ENCODE peak calls at places on chromosome 19, in four cellular contexts. B is endothelial cell, O is NCI-H510A treated with DMSO at 0.1 percent for 48 hours, I is RWPE2. C is an unnamed sample.

GRCh38 chr19:1523412-1524205 is at the start of gene PLK5:
- DNase-seq in I (no peak), O (no peak), B (no peak), C (no peak)

GRCh38 chr19:53076984-53077383 is 26.2 kb downstream of the ZNF160 start:
- DNase-seq in O (no peak), I (no peak), B (peak), C (no peak)

GRCh38 chr19:52028780-52029123 is 573 bp upstream of the ZNF614 start:
- DNase-seq in I (no peak), O (no peak), B (no peak), C (no peak)

GRCh38 chr19:1266818-1267440 is 2.2 kb upstream of the CIRBP start:
- DNase-seq in I (no peak), O (peak), B (peak), C (no peak)

GRCh38 chr19:3042545-3043267 is 13.6 kb upstream of the TLE2 start:
- DNase-seq in I (no peak), O (no peak), B (no peak), C (no peak)

GRCh38 chr19:36169084-36169760 is 17.0 kb upstream of the COX7A1 start:
- DNase-seq in B (peak), I (no peak), O (peak), C (no peak)

GRCh38 chr19:34998777-34999497 is 1.2 kb upstream of the GRAMD1A start:
- DNase-seq in I (no peak), O (no peak), B (no peak), C (no peak)

GRCh38 chr19:10419646-10420443 is 493 bp upstream of the PDE4A start:
- DNase-seq in I (no peak), B (peak), O (peak), C (no peak)

GRCh38 chr19:58499021-58499927 is 12.5 kb downstream of the SLC27A5 start:
- DNase-seq in O (peak), I (peak), B (peak), C (peak)

GRCh38 chr19:2544576-2545415 is 68.9 kb downstream of the GADD45B start:
- DNase-seq in I (no peak), O (no peak), B (no peak), C (peak)

GRCh38 chr19:35777411-35777841 is 2.1 kb downstream of the ARHGAP33 start:
- DNase-seq in I (peak), O (no peak), B (no peak), C (no peak)

GRCh38 chr19:43820098-43820860 is 6.8 kb upstream of the ZNF283 start:
- DNase-seq in B (no peak), I (no peak), O (no peak), C (no peak)

GRCh38 chr19:4639531-4640246 is 373 bp downstream of the TNFAIP8L1 start:
- DNase-seq in O (no peak), I (no peak), B (no peak), C (no peak)

GRCh38 chr19:1244693-1245451 is 3.3 kb downstream of the ATP5F1D start:
- DNase-seq in I (no peak), O (no peak), B (no peak), C (no peak)

GRCh38 chr19:43812259-43812658 is 10.0 kb upstream of the LYPD5 start:
- DNase-seq in I (no peak), O (no peak), B (no peak), C (no peak)

GRCh38 chr19:1183543-1184172 is 9.6 kb upstream of the SBNO2 start:
- DNase-seq in B (no peak), O (no peak), I (peak), C (no peak)

GRCh38 chr19:7832009-7832408 is 2.0 kb downstream of the EVI5L start:
- DNase-seq in O (no peak), B (no peak), I (no peak), C (no peak)

GRCh38 chr19:31531326-31531725 is 182.1 kb upstream of the TSHZ3 start:
- DNase-seq in I (no peak), O (no peak), B (no peak), C (no peak)

GRCh38 chr19:5031231-5032100 is 62.6 kb downstream of the KDM4B start:
- DNase-seq in O (peak), B (peak), I (no peak), C (peak)

GRCh38 chr19:49862411-49863253 is 4.7 kb downstream of the PNKP start:
- DNase-seq in B (peak), O (peak), I (no peak), C (no peak)

GRCh38 chr19:3844596-3844995 is 24.2 kb downstream of the ZFR2 start:
- DNase-seq in O (no peak), B (no peak), I (no peak), C (no peak)

GRCh38 chr19:1942934-1943555 is 2.1 kb downstream of the CSNK1G2 start:
- DNase-seq in O (no peak), I (no peak), B (no peak), C (no peak)

GRCh38 chr19:53908933-53909415 is at the start of gene CACNG7:
- DNase-seq in O (no peak), I (no peak), B (no peak), C (no peak)

GRCh38 chr19:38900816-38901215 is 1.0 kb downstream of the NFKBIB start:
- DNase-seq in I (no peak), B (no peak), O (peak), C (no peak)

GRCh38 chr19:35908010-35908441 is at the start of gene TYROBP:
- DNase-seq in O (no peak), I (no peak), B (no peak), C (no peak)

GRCh38 chr19:23002690-23003422 is at the start of gene ZNF728:
- DNase-seq in B (no peak), I (no peak), O (no peak), C (no peak)

GRCh38 chr19:54435551-54436016 is 13.4 kb upstream of the LENG8 start:
- DNase-seq in O (no peak), I (no peak), B (no peak), C (no peak)